ENCODE peak calls at places on chromosome 3, in six cellular contexts. F is cardiac septum, Y is T-helper 17 cell, O is B cell, Q is NB4, W is astrocyte of the spinal cord. P is an unnamed sample.
A peak's percentile ranks its signal among the peaks of the same experiment; 100 is the strongest.

GRCh38 chr3:41265823-41266273 is 66.5 kb downstream of the CTNNB1 start:
- DNase-seq in F (no peak), W (peak; percentile 88), Y (no peak), O (no peak), Q (no peak), P (no peak)

GRCh38 chr3:135862361-135862760 is 103.2 kb upstream of the PPP2R3A start:
- DNase-seq in W (no peak), F (no peak), O (no peak), Y (no peak), Q (no peak), P (no peak)

GRCh38 chr3:117734431-117734830 is 1024.9 kb downstream of the TUSC7 start:
- DNase-seq in Y (no peak), W (peak; percentile 54), O (no peak), F (no peak), Q (no peak), P (no peak)

GRCh38 chr3:27431116-27431515 is 53.1 kb downstream of the SLC4A7 start:
- DNase-seq in O (no peak), Q (no peak), F (no peak), W (peak; percentile 98), Y (no peak), P (no peak)

GRCh38 chr3:127682576-127682975 is 9.8 kb downstream of the ABTB1 start:
- DNase-seq in W (no peak), Q (no peak), Y (no peak), O (no peak), F (peak; percentile 71), P (no peak)

GRCh38 chr3:186110975-186111974 is 2.4 kb upstream of the ETV5 start:
- DNase-seq in W (no peak), Q (no peak), O (no peak), F (no peak), Y (no peak), P (peak; percentile 36)

GRCh38 chr3:27097171-27097570 is 272.0 kb downstream of the NEK10 start:
- DNase-seq in Y (no peak), F (no peak), W (no peak), Q (no peak), O (no peak), P (no peak)

GRCh38 chr3:167732313-167733065 is 2.2 kb downstream of the PDCD10 start:
- DNase-seq in Y (no peak), W (no peak), O (no peak), Q (no peak), F (no peak), P (no peak)

GRCh38 chr3:38585791-38586420 is 63.6 kb downstream of the SCN5A start:
- DNase-seq in F (peak; percentile 54), Y (no peak), O (no peak), W (no peak), Q (no peak), P (no peak)

GRCh38 chr3:148727242-148727641 is 29.5 kb downstream of the AGTR1 start:
- DNase-seq in Q (peak; percentile 59), W (peak; percentile 15), O (no peak), Y (no peak), F (no peak), P (no peak)

GRCh38 chr3:153045150-153045549 is 116.9 kb upstream of the RAP2B start:
- DNase-seq in F (no peak), Y (no peak), O (no peak), W (no peak), Q (no peak), P (no peak)

GRCh38 chr3:115788921-115789470 is 165.7 kb downstream of the GAP43 start:
- DNase-seq in F (no peak), Y (no peak), O (no peak), Q (no peak), W (peak; percentile 94), P (no peak)

GRCh38 chr3:71926242-71926560 is 141.3 kb upstream of the PROK2 start:
- DNase-seq in Q (no peak), W (peak; percentile 8), F (no peak), O (no peak), Y (no peak), P (peak; percentile 46)

GRCh38 chr3:145124886-145125285 is 1036.1 kb downstream of the PLOD2 start:
- DNase-seq in Y (no peak), O (no peak), Q (no peak), F (no peak), W (no peak), P (no peak)

GRCh38 chr3:126267976-126268615 is 87.7 kb upstream of the ALDH1L1 start:
- DNase-seq in W (no peak), O (no peak), Y (no peak), F (no peak), Q (no peak), P (no peak)

GRCh38 chr3:73228425-73228824 is 167.0 kb downstream of the EBLN2 start:
- DNase-seq in Q (no peak), O (no peak), F (no peak), Y (no peak), W (no peak), P (no peak)

GRCh38 chr3:59771760-59772159 is 721.9 kb upstream of the CFAP20DC start:
- DNase-seq in Q (no peak), W (peak; percentile 88), F (no peak), Y (no peak), O (no peak), P (no peak)

GRCh38 chr3:85432081-85432480 is 473.3 kb downstream of the CADM2 start:
- DNase-seq in Q (no peak), W (peak; percentile 7), F (no peak), O (no peak), Y (no peak), P (no peak)

GRCh38 chr3:188349276-188349962 is 195.5 kb downstream of the LPP start:
- DNase-seq in Q (peak; percentile 11), W (no peak), F (no peak), O (no peak), Y (no peak), P (no peak)

GRCh38 chr3:190694335-190695001 is 168.0 kb downstream of the GMNC start:
- DNase-seq in O (no peak), Y (no peak), Q (no peak), F (no peak), W (no peak), P (no peak)

GRCh38 chr3:126487151-126487771 is 11.6 kb upstream of the ZXDC start:
- DNase-seq in W (no peak), Q (peak; percentile 85), F (no peak), O (no peak), Y (no peak), P (peak; percentile 32)

GRCh38 chr3:126667631-126668449 is 12.9 kb upstream of the TXNRD3 start:
- DNase-seq in Q (no peak), F (no peak), W (no peak), O (no peak), Y (no peak), P (no peak)

P was measured in upper lobe of left lung.